ENCODE peak calls at places on chromosomes 1 and 21, in four cellular contexts. One of them, this sample, is unnamed.

GRCh38 chr1:181592261-181592859 is 109.0 kb downstream of the CACNA1E start:
- DNase-seq in fibroblast of mammary gland: no peak
- DNase-seq in lung: no peak
- DNase-seq in IMR-90: no peak
- DNase-seq in this sample: no peak

GRCh38 chr21:25639922-25640670 is 1.0 kb downstream of the JAM2 start:
- DNase-seq in fibroblast of mammary gland: no peak
- DNase-seq in lung: no peak
- DNase-seq in IMR-90: no peak
- DNase-seq in this sample: peak; percentile 24

GRCh38 chr1:234957330-234958065 is 171.1 kb downstream of the TOMM20 start:
- DNase-seq in fibroblast of mammary gland: peak; percentile 96
- DNase-seq in lung: no peak
- DNase-seq in IMR-90: peak; percentile 93
- DNase-seq in this sample: no peak

GRCh38 chr1:37890378-37891014 is 31.1 kb upstream of the MTF1 start:
- DNase-seq in fibroblast of mammary gland: peak; percentile 62
- DNase-seq in lung: no peak
- DNase-seq in IMR-90: peak; percentile 43
- DNase-seq in this sample: peak; percentile 10

GRCh38 chr1:53556657-53557227 is 97.5 kb downstream of the DMRTB1 start:
- DNase-seq in fibroblast of mammary gland: no peak
- DNase-seq in lung: no peak
- DNase-seq in IMR-90: no peak
- DNase-seq in this sample: no peak

GRCh38 chr1:202143011-202143767 is 1.3 kb downstream of the ARL8A start:
- DNase-seq in fibroblast of mammary gland: no peak
- DNase-seq in lung: peak; percentile 47
- DNase-seq in IMR-90: no peak
- DNase-seq in this sample: peak; percentile 41

GRCh38 chr21:21174676-21175075 is 176.5 kb downstream of the NCAM2 start:
- DNase-seq in fibroblast of mammary gland: no peak
- DNase-seq in lung: no peak
- DNase-seq in IMR-90: no peak
- DNase-seq in this sample: no peak

GRCh38 chr21:44761011-44761729 is 40.5 kb downstream of the UBE2G2 start:
- DNase-seq in fibroblast of mammary gland: no peak
- DNase-seq in lung: no peak
- DNase-seq in IMR-90: no peak
- DNase-seq in this sample: peak; percentile 15

DNA sequence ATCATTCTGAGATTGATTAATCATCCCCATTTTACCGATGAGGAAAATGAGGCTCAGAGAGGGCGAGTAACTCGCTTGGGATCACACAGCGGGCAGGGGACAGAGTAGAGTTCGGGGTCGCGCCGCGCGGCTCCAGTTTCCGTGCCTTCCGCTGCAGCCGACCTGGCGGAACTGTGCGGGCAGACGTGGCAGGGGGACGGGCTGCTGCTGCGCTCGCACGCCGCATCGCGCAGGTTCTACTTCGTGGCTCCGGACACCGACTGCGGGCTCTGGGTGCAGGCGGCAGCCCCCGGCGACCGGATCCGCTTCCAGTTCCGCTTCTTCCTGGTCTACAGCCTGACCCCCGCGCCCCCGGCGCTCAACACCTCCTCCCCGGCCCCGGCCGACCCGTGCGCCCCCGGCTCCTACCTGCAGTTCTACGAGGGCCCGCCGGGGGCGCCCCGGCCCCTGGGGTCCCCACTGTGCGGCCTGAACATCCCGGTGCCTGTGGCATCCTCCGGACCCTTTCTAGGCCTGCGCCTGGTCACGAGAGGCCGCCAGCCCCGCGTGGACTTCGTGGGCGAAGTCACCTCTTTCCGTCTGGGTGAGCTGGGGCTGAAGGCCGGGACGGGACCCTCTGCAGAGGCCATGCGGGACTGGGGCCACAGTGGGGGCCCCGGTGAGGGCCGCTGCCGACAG is 2.3 kb downstream of the LDLRAD2 start:
- DNase-seq in fibroblast of mammary gland: no peak
- DNase-seq in lung: no peak
- DNase-seq in IMR-90: no peak
- DNase-seq in this sample: peak; percentile 51
- TF ChIP-seq CTCF in fibroblast of mammary gland: peak; percentile 39
- TF ChIP-seq CTCF in lung: no peak
- TF ChIP-seq CTCF in IMR-90: peak; percentile 18
- TF ChIP-seq CTCF in this sample: peak; percentile 83

GRCh38 chr1:100834779-100835645 is 59.6 kb downstream of the EXTL2 start:
- DNase-seq in fibroblast of mammary gland: peak; percentile 40
- DNase-seq in lung: no peak
- DNase-seq in IMR-90: peak; percentile 11
- DNase-seq in this sample: peak; percentile 8
- TF ChIP-seq CTCF in fibroblast of mammary gland: peak; percentile 50
- TF ChIP-seq CTCF in lung: no peak
- TF ChIP-seq CTCF in IMR-90: peak; percentile 26
- TF ChIP-seq CTCF in this sample: peak; percentile 61

GRCh38 chr21:32096411-32096810 is 182.4 kb downstream of the MIS18A start:
- DNase-seq in fibroblast of mammary gland: peak; percentile 12
- DNase-seq in lung: no peak
- DNase-seq in IMR-90: no peak
- DNase-seq in this sample: peak; percentile 14
- TF ChIP-seq CTCF in fibroblast of mammary gland: peak; percentile 41
- TF ChIP-seq CTCF in lung: no peak
- TF ChIP-seq CTCF in IMR-90: peak; percentile 26
- TF ChIP-seq CTCF in this sample: no peak

DNA sequence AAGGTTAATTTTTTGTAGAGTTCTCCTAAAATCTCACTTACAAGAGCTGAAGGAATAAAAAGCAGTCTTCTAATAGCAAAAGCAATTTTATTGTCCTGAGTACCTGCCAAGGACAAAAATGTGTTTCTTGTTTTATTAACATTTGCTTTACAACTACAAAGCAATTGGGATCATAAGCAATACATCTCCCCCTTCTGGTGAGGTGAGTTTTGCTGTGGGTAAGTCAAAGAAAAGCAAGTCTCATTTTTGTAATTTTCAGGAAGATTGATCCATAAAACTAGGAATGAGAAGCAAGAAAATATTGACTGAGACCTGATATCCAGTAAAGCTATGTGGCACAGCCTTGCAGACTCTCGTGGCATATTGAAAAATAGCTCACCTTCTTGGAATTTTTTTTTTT is 2162.7 kb downstream of the NCAM2 start:
- DNase-seq in fibroblast of mammary gland: no peak
- DNase-seq in lung: no peak
- DNase-seq in IMR-90: no peak
- DNase-seq in this sample: no peak
- TF ChIP-seq CTCF in fibroblast of mammary gland: no peak
- TF ChIP-seq CTCF in lung: no peak
- TF ChIP-seq CTCF in IMR-90: no peak
- TF ChIP-seq CTCF in this sample: no peak

GRCh38 chr1:47780469-47780995 is 216.7 kb downstream of the TRABD2B start:
- DNase-seq in fibroblast of mammary gland: no peak
- DNase-seq in lung: no peak
- DNase-seq in IMR-90: no peak
- DNase-seq in this sample: no peak
- TF ChIP-seq CTCF in fibroblast of mammary gland: no peak
- TF ChIP-seq CTCF in lung: no peak
- TF ChIP-seq CTCF in IMR-90: no peak
- TF ChIP-seq CTCF in this sample: no peak